ENCODE peak calls at places on chromosomes 4 and X, in six cellular contexts. O is Peyer's patch, F is Panc1, E is GM23248, Q is left lung, T is thoracic aorta. R is an unnamed sample. For H3K9me3, the result is how much of the 10 kb centered on the place peaks cover.

GRCh38 chrX:13415551-13415950 is 95.7 kb upstream of the ATXN3L start:
- DNase-seq in F (no peak), O (no peak), E (no peak), T (no peak), Q (no peak), R (no peak)

GRCh38 chr4:31193516-31193915 is 473.3 kb downstream of the PCDH7 start:
- DNase-seq in E (no peak), Q (no peak), F (no peak), T (no peak), O (no peak), R (no peak)

GRCh38 chrX:53831662-53832635 is 145.4 kb upstream of the HUWE1 start:
- DNase-seq in E (peak), Q (no peak), F (no peak), T (no peak), O (peak), R (no peak)

GRCh38 chr4:40192286-40193017 is 4.4 kb upstream of the RHOH start:
- DNase-seq in F (no peak), Q (no peak), O (peak), T (no peak), E (no peak), R (no peak)

GRCh38 chrX:53990201-53990600 is 54.1 kb downstream of the PHF8 start:
- DNase-seq in Q (no peak), O (no peak), F (no peak), T (no peak), E (no peak), R (no peak)

GRCh38 chr4:157804986-157805385 is 367.8 kb downstream of the GASK1B start:
- DNase-seq in F (no peak), T (no peak), Q (no peak), O (no peak), E (peak), R (no peak)

GRCh38 chrX:29431895-29432294 is 783.5 kb upstream of the MAGEB2 start:
- DNase-seq in O (no peak), Q (no peak), T (no peak), E (no peak), F (no peak), R (no peak)

GRCh38 chr4:6470502-6471302 is 1.7 kb downstream of the PPP2R2C start:
- DNase-seq in F (no peak), Q (no peak), T (no peak), O (no peak), E (peak), R (peak)

GRCh38 chr4:110666030-110666429 is 43.2 kb upstream of the PITX2 start:
- DNase-seq in F (no peak), Q (no peak), E (no peak), O (no peak), T (no peak), R (no peak)

GRCh38 chr4:4422856-4423485 is 36.1 kb downstream of the NSG1 start:
- DNase-seq in F (no peak), Q (no peak), E (no peak), T (no peak), O (no peak), R (no peak)

GRCh38 chr4:87633239-87633638 is 16.8 kb upstream of the DMP1 start:
- DNase-seq in E (peak), Q (no peak), F (no peak), T (no peak), O (no peak), R (no peak)

GRCh38 chr4:118968006-118968405 is 79.4 kb downstream of the SYNPO2 start:
- DNase-seq in E (peak), Q (peak), O (peak), T (no peak), F (no peak), R (no peak)

GRCh38 chr4:30916337-30917274 is 196.4 kb downstream of the PCDH7 start:
- DNase-seq in O (no peak), F (no peak), E (no peak), T (no peak), Q (no peak), R (no peak)

GRCh38 chrX:112359906-112360305 is 277.3 kb upstream of the TRPC5 start:
- DNase-seq in O (no peak), Q (no peak), E (peak), F (no peak), T (no peak), R (no peak)

GRCh38 chr4:4477391-4477790 is 64.5 kb downstream of the STX18 start:
- DNase-seq in T (no peak), O (no peak), F (no peak), Q (no peak), E (peak), R (peak)

GRCh38 chrX:132480581-132481203 is 8.1 kb downstream of the MBNL3 start:
- DNase-seq in O (peak), E (peak), T (no peak), F (no peak), Q (peak), R (no peak)

GRCh38 chr4:26821677-26822503 is 38.8 kb upstream of the STIM2 start:
- DNase-seq in F (no peak), Q (no peak), O (no peak), E (peak), T (no peak), R (no peak)

DNA sequence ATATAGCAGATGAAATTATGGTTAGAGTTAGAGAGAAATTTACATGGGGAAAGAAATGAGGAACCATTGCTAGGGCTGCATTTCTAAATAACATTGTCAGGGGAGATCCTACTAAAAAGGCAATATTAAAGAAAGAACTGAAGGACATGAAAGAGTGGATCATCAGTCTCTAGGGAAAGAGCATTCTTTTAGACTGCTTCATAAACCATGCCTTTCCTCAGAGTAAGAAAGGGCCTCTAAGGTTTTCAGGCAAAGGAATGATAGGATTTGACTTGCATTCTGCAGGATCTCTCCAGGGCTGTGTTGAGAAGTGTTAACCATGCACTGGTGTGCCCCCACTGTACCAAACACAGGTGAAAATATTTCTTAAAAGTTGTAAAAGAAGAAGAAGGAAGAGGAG is 385.4 kb upstream of the MAD2L1 start:
- DNase-seq in Q (no peak), T (no peak), E (peak), F (no peak), O (no peak), R (no peak)
- H3K27ac ChIP-seq in Q (no peak), T (no peak), E (no peak), F (no peak), O (no peak), R (no peak)

DNA sequence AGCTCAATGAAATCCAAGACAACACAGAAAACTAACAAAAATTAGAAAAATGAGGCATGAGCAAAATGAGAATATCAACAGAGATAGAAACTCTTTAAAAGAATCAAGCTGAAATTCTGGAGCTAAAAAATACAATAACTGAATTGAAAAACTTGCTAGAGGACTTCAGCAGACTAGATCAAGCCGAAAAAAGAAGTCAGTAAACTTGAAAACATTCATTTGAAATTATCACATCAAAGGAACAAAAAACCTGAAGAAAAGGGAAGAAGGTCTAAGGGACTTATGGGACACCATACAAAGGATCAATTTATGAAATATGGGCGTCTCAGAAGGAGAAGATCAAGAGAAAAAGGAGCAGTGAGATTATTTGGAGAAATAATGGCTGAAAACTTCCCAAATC is 131.3 kb downstream of the PTCHD1 start:
- DNase-seq in F (no peak), O (no peak), Q (no peak), E (no peak), T (no peak), R (no peak)
- H3K9me3 ChIP-seq in F (under half), O (under half), Q (under half), E (under half), T (under half), R (under half)

GRCh38 chrX:154980330-154981115 is 42.0 kb downstream of the F8 start:
- DNase-seq in Q (peak), O (peak), T (peak), E (peak), F (peak), R (peak)
- H3K27ac ChIP-seq in Q (peak), O (no peak), T (no peak), E (no peak), F (peak), R (no peak)

GRCh38 chr4:107708225-107708624 is 11.8 kb downstream of the PAPSS1 start:
- DNase-seq in O (no peak), T (no peak), Q (no peak), E (no peak), F (no peak), R (no peak)
- H3K9me3 ChIP-seq in O (under half), T (under half), Q (under half), E (under half), F (under half), R (under half)

GRCh38 chr4:145541266-145541770 is 59.7 kb downstream of the SMAD1 start:
- DNase-seq in Q (no peak), E (no peak), O (no peak), T (no peak), F (no peak), R (no peak)

GRCh38 chr4:145536044-145536443 is 54.4 kb downstream of the SMAD1 start:
- DNase-seq in Q (no peak), O (no peak), T (no peak), E (no peak), F (no peak), R (no peak)

GRCh38 chr4:145539677-145540076 is 58.0 kb downstream of the SMAD1 start:
- DNase-seq in Q (no peak), O (no peak), T (no peak), E (no peak), F (no peak), R (no peak)

GRCh38 chr4:145538636-145539035 is 57.0 kb downstream of the SMAD1 start:
- DNase-seq in Q (no peak), F (no peak), O (no peak), T (no peak), E (no peak), R (no peak)

GRCh38 chr4:145540235-145540634 is 58.6 kb downstream of the SMAD1 start:
- DNase-seq in E (no peak), O (no peak), Q (no peak), T (no peak), F (no peak), R (no peak)
- H3K27ac ChIP-seq in E (no peak), O (no peak), Q (no peak), T (no peak), F (no peak), R (no peak)

DNA sequence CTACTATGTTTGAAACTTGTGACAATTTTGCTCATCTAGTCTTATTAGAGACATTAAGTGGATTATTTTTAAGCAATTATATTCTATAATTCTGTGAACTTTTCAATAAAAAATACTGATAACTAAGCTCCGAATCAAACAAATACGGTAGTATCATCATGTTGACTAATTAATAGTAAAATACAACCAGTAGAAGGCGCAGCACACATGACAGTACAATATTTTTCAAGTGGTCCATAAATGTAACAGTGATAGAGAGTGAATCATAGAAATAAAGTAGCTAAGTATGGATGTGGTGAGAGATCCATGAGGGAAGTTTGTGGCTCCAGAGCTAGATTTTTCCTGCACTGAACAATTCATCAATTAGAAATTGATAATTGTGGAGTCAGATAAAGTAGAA is 666.2 kb downstream of the KCTD8 start:
- DNase-seq in O (no peak), E (no peak), Q (no peak), T (no peak), F (no peak), R (no peak)
- H3K9me3 ChIP-seq in O (under half), E (under half), Q (under half), T (under half), F (under half), R (under half)

GRCh38 chrX:135484636-135485289 is 35.7 kb upstream of the INTS6L start:
- DNase-seq in O (no peak), F (peak), E (peak), Q (no peak), T (no peak), R (no peak)
- H3K27ac ChIP-seq in O (no peak), F (no peak), E (no peak), Q (no peak), T (no peak), R (no peak)

DNA sequence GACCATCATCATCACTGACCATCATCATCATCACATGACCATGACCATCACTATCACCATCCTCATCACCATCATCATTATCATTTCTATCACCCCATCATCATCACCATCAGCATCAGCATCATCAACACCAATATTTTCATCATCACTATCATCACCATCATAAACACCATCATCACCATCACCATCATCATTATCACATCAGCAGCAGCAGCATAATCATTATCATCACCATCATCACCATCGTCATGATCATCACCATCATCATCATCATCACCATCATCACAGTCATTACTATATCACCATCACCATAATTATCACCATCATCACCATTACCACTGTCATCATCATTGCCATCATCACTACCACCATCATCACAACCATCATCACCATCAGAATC is 117.6 kb downstream of the DHRSX start:
- DNase-seq in Q (no peak), O (no peak), F (no peak), E (no peak), T (no peak), R (no peak)
- H3K9me3 ChIP-seq in Q (under half), O (under half), F (under half), E (under half), T (under half), R (under half)

DNA sequence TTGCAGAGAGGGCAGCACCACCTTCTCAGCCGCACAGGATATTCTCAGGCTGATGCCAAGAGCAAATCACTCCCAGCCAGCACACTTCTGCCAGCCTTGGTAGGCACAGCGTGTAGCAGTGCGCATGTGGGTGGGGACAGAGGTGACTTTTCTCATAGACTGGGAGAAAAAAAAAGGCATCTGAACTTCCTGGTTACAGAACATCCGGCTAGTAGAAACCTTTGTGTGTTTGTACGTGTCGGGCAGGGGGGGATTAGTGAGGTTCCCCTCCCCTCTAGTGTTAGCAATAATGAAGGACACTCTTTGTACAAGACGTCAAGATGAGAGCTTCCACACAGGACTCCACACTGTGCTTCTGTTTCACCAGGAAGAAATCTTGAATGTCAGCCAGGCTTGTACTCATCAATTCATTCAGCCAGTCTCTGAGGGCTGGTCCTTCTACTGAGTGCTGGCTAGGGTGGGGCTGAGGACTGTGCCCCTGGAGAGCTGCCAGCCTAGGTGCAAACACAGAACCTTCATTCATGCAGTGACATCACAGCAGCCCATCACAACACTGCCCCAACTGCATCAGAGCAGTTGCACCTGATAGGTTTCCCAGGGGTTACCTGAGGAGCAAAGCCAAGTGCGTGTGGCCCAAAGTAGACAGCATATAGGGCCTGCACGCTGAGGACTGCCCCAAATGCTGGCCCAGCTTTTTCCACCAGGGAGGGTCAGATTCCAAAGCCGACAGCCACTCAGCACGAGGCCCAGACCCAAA is 34.7 kb downstream of the SLC25A5 start:
- DNase-seq in Q (peak), E (peak), T (no peak), O (no peak), F (no peak), R (peak)
- H3K27ac ChIP-seq in Q (peak), E (peak), T (peak), O (peak), F (peak), R (peak)